ENCODE peak calls at places on chromosome 5, in four cellular contexts. C is H9, F is IMR-90, K is H1. H is an unnamed sample.

GRCh38 chr5:9269024-9269423 is 276.9 kb downstream of the SEMA5A start:
- DNase-seq in K (no peak), F (no peak), C (no peak), H (no peak)

GRCh38 chr5:110918683-110919082 is 152.8 kb upstream of the TSLP start:
- DNase-seq in K (no peak), F (no peak), C (no peak), H (no peak)

GRCh38 chr5:60740322-60740721 is 40.4 kb upstream of the DEPDC1B start:
- DNase-seq in C (no peak), F (no peak), K (no peak), H (no peak)

GRCh38 chr5:58887721-58888409 is 305.0 kb downstream of the RAB3C start:
- DNase-seq in K (no peak), C (no peak), F (peak), H (no peak)

GRCh38 chr5:102453716-102454115 is 45.1 kb downstream of the SLCO6A1 start:
- DNase-seq in F (no peak), C (no peak), K (no peak), H (no peak)

GRCh38 chr5:67347821-67348220 is 151.2 kb upstream of the CD180 start:
- DNase-seq in K (no peak), F (no peak), C (no peak), H (no peak)

GRCh38 chr5:54516051-54516645 is 1.4 kb upstream of the SNX18 start:
- DNase-seq in C (no peak), K (no peak), F (peak), H (no peak)

GRCh38 chr5:179416906-179417470 is 71.7 kb upstream of the ADAMTS2 start:
- DNase-seq in C (peak), K (no peak), F (no peak), H (no peak)

GRCh38 chr5:57839025-57839424 is 356.4 kb upstream of the ACTBL2 start:
- DNase-seq in F (no peak), K (no peak), C (no peak), H (no peak)

GRCh38 chr5:135546014-135546413 is 10.2 kb upstream of the NEUROG1 start:
- DNase-seq in K (no peak), F (no peak), C (no peak), H (no peak)

GRCh38 chr5:150492621-150493020 is 15.3 kb upstream of the NDST1 start:
- DNase-seq in F (peak), C (no peak), K (no peak), H (peak)

DNA sequence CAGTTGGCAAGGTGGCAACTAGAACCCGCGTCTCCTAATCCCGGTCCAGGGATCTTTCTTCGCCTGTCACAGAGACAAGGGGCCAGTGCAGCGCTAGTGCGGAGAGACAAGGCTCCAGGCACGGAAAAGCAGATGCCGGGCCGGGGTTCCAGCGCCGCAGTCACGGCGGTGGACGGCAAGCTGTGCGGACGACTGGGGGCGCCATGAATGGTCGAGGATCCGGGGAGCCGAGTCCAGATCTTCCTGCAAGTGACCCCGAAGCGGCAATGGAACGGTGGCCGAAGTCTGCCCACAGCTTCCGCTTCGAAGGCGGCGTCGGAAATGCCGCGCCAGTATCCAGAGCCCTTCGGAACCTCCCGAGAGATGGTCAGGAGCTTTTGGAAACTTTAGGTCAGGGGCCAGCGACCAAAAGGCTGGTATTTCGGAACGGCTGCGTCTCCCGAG is 625 bp upstream of the FAF2 start:
- DNase-seq in K (no peak), C (no peak), F (no peak), H (no peak)
- H2BK120ac ChIP-seq in K (no peak), C (no peak), F (peak), H (peak)

DNA sequence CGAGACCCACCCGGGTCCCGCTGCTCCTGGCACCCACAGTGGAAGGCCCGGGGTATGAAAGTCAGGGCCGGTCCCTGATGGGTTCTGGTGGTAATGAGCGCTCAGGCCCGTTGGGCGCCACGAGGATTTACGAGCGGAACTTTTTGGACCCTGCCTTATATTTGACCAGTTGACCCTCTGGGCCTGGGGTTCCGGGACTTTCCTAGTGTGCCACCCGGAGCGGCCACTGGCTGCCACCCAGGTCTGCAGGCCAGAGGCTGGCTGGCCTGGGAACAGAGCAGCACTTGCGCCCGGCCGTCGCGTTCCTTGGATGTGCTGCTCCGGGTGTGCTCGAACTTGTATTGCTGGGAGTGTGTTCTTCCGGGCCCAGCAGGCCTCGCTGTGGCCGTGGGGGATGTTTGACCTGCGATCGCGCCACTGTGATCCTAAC is 1.0 kb downstream of the F2RL1 start:
- DNase-seq in K (no peak), C (no peak), F (no peak), H (peak)
- H3K14ac ChIP-seq in K (no peak), C (peak), F (no peak), H (peak)

DNA sequence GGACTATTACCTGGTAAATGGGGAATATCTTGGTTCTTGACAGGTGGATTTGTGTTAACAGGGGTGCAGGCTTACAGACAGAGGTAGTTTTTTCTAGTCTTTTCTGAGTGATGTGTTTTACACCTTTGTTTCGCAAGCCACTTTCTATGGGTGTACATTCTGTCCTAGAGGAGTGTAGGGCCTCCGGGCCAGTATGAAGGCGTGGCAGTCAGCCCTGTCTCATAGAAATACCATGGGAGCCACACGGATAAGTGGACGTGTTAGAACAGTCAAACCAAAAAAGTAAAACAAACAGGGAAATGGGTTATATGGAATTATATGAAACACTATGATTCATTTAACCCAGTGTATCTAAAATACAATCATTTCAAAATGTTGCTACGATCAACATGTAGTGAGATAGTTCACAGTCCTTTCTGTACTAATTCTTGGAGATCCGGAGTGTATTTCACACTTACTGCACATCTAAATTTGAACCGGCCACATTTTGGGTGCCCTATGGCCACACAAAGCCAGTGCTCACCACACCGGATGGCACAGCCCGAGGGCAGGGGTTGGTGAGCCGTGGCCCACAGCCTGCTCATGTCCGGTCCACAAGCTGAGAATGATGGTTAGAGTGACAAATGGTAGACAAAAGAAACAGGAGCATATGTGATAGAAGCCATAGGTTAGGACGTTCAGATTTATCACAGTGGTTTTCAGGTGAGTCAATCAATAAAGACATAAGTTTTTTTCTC is 80.1 kb upstream of the IRX4 start:
- DNase-seq in C (no peak), F (no peak), K (no peak), H (no peak)
- H2BK120ac ChIP-seq in C (no peak), F (no peak), K (no peak), H (no peak)

GRCh38 chr5:761854-762685 is 22.5 kb downstream of the ZDHHC11B start:
- DNase-seq in K (no peak), F (no peak), C (peak), H (no peak)
- H3K14ac ChIP-seq in K (no peak), F (no peak), C (no peak), H (no peak)

DNA sequence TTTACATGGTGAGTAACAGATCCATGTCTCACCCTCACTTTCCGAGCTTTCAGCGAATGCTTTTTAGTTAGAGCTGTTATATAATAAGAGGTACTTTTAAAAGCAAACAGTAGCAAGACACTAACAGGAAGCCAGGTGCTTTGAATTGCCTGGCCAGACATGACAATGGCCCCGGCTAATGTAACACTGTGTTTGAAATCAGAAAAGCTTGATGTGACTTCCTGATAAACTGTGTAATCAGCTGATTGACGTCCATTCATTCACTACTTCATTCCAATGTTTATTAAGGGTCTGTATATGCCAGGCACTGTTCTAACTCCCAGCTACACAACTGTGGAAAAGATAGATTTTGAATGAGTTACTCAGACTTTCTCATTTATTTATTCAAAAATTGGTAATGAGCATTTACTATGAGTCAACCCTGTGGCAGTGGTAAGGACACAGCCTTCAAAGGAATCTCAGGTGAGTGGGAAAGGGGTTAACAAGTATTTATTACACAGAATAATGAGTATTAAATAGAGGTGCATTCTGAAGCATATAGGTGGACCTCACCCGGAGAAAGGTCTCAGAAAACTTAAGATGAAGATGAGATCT is 26.6 kb downstream of the DPYSL3 start:
- DNase-seq in K (no peak), C (no peak), F (peak), H (no peak)
- H2BK120ac ChIP-seq in K (no peak), C (no peak), F (peak), H (no peak)

GRCh38 chr5:493758-494157 is 30.5 kb downstream of the SLC9A3 start:
- DNase-seq in F (no peak), K (no peak), C (no peak), H (no peak)
- H3K14ac ChIP-seq in F (no peak), K (no peak), C (no peak), H (no peak)